ENCODE peak calls at places on chromosomes 5 and 9, in four cellular contexts. T, W, H and O are unnamed samples.
A peak's percentile ranks its signal among the peaks of the same experiment; 100 is the strongest.

GRCh38 chr9:7982907-7983306 is 183.3 kb upstream of the DMAC1 start:
- DNase-seq in T (no peak), H (no peak), W (no peak), O (no peak)

GRCh38 chr9:81685763-81686613 is 3.4 kb downstream of the TLE1 start:
- DNase-seq in H (no peak), W (no peak), T (no peak), O (no peak)

GRCh38 chr5:6461793-6462650 is 13.4 kb downstream of the UBE2QL1 start:
- DNase-seq in H (no peak), T (no peak), W (no peak), O (no peak)

GRCh38 chr9:68455436-68455835 is 85.2 kb downstream of the TMEM252 start:
- DNase-seq in T (no peak), H (no peak), W (no peak), O (no peak)

GRCh38 chr5:122145906-122146305 is 16.6 kb downstream of the ZNF474 start:
- DNase-seq in H (no peak), W (no peak), T (no peak), O (no peak)

GRCh38 chr5:141734501-141735231 is 52.6 kb upstream of the ARAP3 start:
- DNase-seq in H (peak; percentile 32), W (no peak), T (peak; percentile 68), O (peak; percentile 77)

GRCh38 chr9:71816782-71817549 is 48.7 kb upstream of the CEMIP2 start:
- DNase-seq in T (no peak), H (no peak), W (no peak), O (peak; percentile 10)

GRCh38 chr9:4490705-4491620 is 695 bp downstream of the SLC1A1 start:
- DNase-seq in T (no peak), W (no peak), H (peak; percentile 14), O (peak; percentile 10)

GRCh38 chr5:146425023-146425422 is 22.1 kb upstream of the TCERG1 start:
- DNase-seq in T (no peak), H (peak; percentile 51), W (no peak), O (no peak)

GRCh38 chr9:71793386-71794105 is 25.2 kb upstream of the CEMIP2 start:
- DNase-seq in W (peak; percentile 44), H (no peak), T (no peak), O (peak; percentile 21)

GRCh38 chr5:78361226-78361993 is 993 bp downstream of the SCAMP1 start:
- DNase-seq in H (peak; percentile 60), W (no peak), T (peak; percentile 5), O (peak; percentile 26)

GRCh38 chr9:21747171-21747570 is 55.3 kb upstream of the MTAP start:
- DNase-seq in W (no peak), H (no peak), T (no peak), O (no peak)

GRCh38 chr5:115549154-115549553 is 4.6 kb upstream of the FEM1C start:
- DNase-seq in W (no peak), T (no peak), H (peak; percentile 16), O (peak; percentile 34)

GRCh38 chr5:136016945-136017530 is 11.8 kb upstream of the TGFBI start:
- DNase-seq in T (no peak), H (no peak), W (no peak), O (no peak)

GRCh38 chr9:4435197-4435596 is 55.1 kb upstream of the SLC1A1 start:
- DNase-seq in W (no peak), H (no peak), T (no peak), O (no peak)

GRCh38 chr5:9654886-9655285 is 24.7 kb upstream of the TAS2R1 start:
- DNase-seq in H (no peak), T (no peak), W (peak; percentile 84), O (no peak)

DNA sequence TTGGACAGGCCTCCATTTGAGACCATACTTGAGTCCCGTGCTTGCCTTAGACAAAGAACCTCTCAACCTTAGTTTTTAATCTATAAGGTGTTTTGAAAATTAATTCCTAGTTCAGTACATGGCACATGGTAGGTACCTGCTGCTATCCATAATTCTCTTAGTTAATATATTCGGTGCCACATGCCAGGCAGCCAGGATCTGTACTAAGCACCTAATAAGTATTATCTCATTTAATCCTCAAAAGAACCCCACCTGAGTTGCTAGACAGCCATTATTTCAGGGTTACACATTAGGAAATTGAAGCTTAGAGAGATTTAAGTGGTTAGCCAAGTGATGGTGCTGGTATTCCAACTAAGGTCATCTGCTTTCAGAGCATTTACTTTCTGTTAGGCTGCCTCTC is 29.9 kb downstream of the NSD1 start:
- DNase-seq in W (no peak), H (no peak), T (no peak), O (no peak)
- TF ChIP-seq CTCF in W (no peak), H (no peak), T (no peak), O (no peak)

GRCh38 chr5:76403713-76403962 is 553 bp downstream of the IQGAP2 start:
- DNase-seq in W (no peak), T (peak; percentile 37), H (no peak), O (peak; percentile 70)
- TF ChIP-seq CTCF in W (no peak), T (peak; percentile 50), H (peak; percentile 64), O (no peak)

DNA sequence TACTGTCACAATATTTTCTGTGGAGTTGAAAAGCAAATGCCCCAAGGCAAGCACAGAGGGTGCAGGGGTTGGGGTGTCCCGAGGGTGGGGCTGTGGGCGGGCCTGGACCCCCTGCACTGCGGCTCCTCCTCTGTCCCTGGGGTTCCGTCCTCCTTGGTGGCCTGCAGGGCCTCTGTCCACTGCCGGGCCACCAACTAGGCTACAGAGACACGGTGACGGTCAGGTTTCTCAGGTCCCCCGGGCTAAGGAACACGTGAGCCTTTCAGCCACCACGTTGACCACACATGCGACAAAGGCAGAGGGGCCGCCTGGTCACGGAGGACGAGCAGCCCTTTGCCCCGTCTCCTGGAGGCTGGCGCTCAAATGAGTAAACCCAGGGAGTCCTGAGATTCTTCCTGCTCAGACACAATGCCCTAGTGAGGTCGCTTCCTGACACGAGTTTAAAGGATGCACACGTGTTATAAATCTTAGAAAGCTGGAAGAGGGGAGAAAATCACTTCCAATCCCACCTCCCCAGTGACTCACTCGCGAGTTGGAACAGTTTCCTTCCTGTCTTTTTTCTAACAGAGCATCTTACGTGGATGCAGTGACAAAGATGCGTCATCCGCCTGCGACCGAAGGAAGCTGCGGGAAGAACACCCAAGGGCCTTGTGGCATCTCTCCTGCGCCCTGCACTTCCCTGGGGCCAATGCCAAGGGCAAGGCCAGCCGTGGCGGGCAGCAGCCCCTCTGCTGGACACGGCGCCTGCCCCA is 24.8 kb upstream of the OBP2B start:
- DNase-seq in T (no peak), W (no peak), H (no peak), O (no peak)
- TF ChIP-seq CTCF in T (no peak), W (no peak), H (no peak), O (no peak)

GRCh38 chr5:149441986-149442385 is 62.9 kb upstream of the IL17B start:
- DNase-seq in W (no peak), H (no peak), T (no peak), O (no peak)
- TF ChIP-seq CTCF in W (no peak), H (no peak), T (no peak), O (no peak)

GRCh38 chr9:70517926-70518325 is 103.5 kb upstream of the KLF9 start:
- DNase-seq in T (no peak), W (no peak), H (no peak), O (no peak)
- TF ChIP-seq CTCF in T (no peak), W (no peak), H (no peak), O (no peak)

GRCh38 chr9:90870646-90871326 is 69.2 kb downstream of the SYK start:
- DNase-seq in W (no peak), T (peak; percentile 18), H (peak; percentile 35), O (peak; percentile 24)
- TF ChIP-seq CTCF in W (peak; percentile 73), T (peak; percentile 97), H (peak; percentile 72), O (peak; percentile 81)

GRCh38 chr9:69932901-69933300 is 110.7 kb upstream of the MAMDC2 start:
- DNase-seq in H (peak; percentile 63), T (peak; percentile 41), W (no peak), O (no peak)
- TF ChIP-seq CTCF in H (peak; percentile 59), T (peak; percentile 46), W (no peak), O (no peak)

DNA sequence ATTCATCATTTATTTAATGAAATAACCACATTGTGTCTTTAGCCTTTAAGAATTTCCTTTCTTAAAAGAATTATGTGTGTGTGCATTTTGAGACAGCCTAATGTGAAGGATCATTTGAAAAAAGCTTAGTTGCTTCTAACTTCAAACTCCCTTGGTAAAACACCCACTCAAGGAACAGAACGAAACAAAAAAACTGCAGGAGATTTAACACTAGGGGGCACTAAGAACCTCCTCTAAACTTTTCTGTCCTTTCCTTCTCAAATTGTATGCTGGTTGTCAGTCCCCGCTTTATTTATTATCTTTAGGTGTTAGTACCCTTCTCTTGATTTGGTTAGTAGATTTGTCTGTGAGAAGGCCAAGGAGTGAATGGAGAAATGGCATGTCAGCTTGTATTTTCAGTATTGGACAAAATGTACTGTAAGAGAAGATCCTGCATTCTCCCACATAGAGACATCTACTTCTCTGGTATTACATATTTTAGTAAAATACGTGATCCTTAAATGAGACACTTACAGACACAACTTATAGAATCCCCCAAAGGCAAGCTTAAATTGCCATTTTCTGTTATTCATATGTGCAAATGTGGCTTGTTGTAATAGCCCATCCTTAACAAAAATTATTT is 229.7 kb downstream of the MRPS30 start:
- DNase-seq in T (peak; percentile 1), W (no peak), H (no peak), O (peak; percentile 7)
- TF ChIP-seq CTCF in T (peak; percentile 82), W (peak; percentile 7), H (peak; percentile 54), O (peak; percentile 75)

DNA sequence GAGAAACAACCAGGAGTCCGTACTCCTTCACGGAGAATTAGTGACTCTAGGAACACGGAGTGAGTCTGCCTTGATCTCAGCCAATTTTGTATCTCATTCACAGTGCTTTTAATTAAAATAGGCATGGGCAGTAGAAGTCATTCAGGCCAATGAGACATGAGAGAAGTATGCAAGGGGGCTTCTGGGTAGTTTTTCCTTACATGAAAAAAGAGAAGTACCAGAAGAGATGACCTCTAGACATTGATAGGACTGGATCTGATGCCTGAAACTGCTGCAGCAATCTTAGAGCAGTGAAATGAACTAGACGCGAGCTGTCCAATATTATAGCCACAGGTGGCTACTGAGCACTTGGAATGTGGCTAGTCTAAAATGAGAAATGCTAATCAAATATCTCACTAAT is 187.7 kb upstream of the TLE4 start:
- DNase-seq in H (no peak), T (no peak), W (no peak), O (no peak)
- TF ChIP-seq CTCF in H (no peak), T (no peak), W (no peak), O (no peak)

GRCh38 chr9:125919565-125919964 is 172.4 kb downstream of the PBX3 start:
- DNase-seq in H (no peak), W (no peak), T (no peak), O (no peak)
- TF ChIP-seq CTCF in H (no peak), W (no peak), T (no peak), O (no peak)